ENCODE peak calls at places on chromosomes 2 and 18, in seven cellular contexts. R is astrocyte, S is keratinocyte, U is lung, P is endodermal cell, V is upper lobe of right lung, J is hepatocyte. Y is an unnamed sample.

GRCh38 chr2:3025984-3026383 is 351.6 kb downstream of the EIPR1 start:
- DNase-seq in R (no peak), S (no peak), U (no peak), P (peak; percentile 20), V (no peak), J (no peak), Y (no peak)

GRCh38 chr2:227154976-227155375 is 9.0 kb downstream of the COL4A4 start:
- DNase-seq in R (peak; percentile 79), S (no peak), U (no peak), P (no peak), V (no peak), J (no peak), Y (peak; percentile 56)

GRCh38 chr18:8212893-8213805 is 396.1 kb upstream of the RAB12 start:
- DNase-seq in R (peak; percentile 70), S (no peak), U (no peak), P (no peak), V (no peak), J (no peak), Y (no peak)

GRCh38 chr2:236642125-236642524 is 72.5 kb downstream of the ACKR3 start:
- DNase-seq in R (no peak), S (no peak), U (no peak), P (no peak), V (no peak), J (no peak), Y (no peak)

GRCh38 chr18:2441544-2441943 is 129.8 kb downstream of the METTL4 start:
- DNase-seq in R (peak; percentile 40), S (no peak), U (no peak), P (no peak), V (no peak), J (no peak), Y (no peak)

GRCh38 chr2:23567382-23567781 is 182.4 kb downstream of the KLHL29 start:
- DNase-seq in R (no peak), S (no peak), U (no peak), P (no peak), V (no peak), J (no peak), Y (no peak)

GRCh38 chr2:113799375-113799774 is 42.9 kb upstream of the SLC35F5 start:
- DNase-seq in R (no peak), S (no peak), U (no peak), P (no peak), V (no peak), J (no peak), Y (no peak)

GRCh38 chr2:8139668-8140202 is 542.1 kb upstream of the ID2 start:
- DNase-seq in R (no peak), S (no peak), U (no peak), P (no peak), V (no peak), J (no peak), Y (no peak)

GRCh38 chr18:3279201-3280185 is 17.6 kb downstream of the MYL12B start:
- DNase-seq in R (no peak), S (no peak), U (no peak), P (no peak), V (no peak), J (no peak), Y (no peak)

GRCh38 chr2:25373269-25373981 is 31.7 kb upstream of the DNMT3A start:
- DNase-seq in R (no peak), S (no peak), U (peak; percentile 50), P (peak; percentile 38), V (peak; percentile 83), J (no peak), Y (no peak)

GRCh38 chr2:118464546-118464945 is 376.3 kb downstream of the INSIG2 start:
- DNase-seq in R (no peak), S (no peak), U (no peak), P (no peak), V (no peak), J (no peak), Y (no peak)

GRCh38 chr2:65562890-65563289 is 130.5 kb upstream of the SPRED2 start:
- DNase-seq in R (no peak), S (no peak), U (no peak), P (no peak), V (no peak), J (no peak), Y (no peak)

GRCh38 chr2:2057125-2057721 is 273.9 kb downstream of the MYT1L start:
- DNase-seq in R (peak; percentile 5), S (no peak), U (peak; percentile 65), P (peak; percentile 66), V (no peak), J (peak; percentile 37), Y (no peak)

GRCh38 chr2:127174176-127174575 is 45.9 kb downstream of the CYP27C1 start:
- DNase-seq in R (no peak), S (no peak), U (no peak), P (peak; percentile 67), V (no peak), J (peak; percentile 62), Y (no peak)

GRCh38 chr18:44848931-44849330 is 168.2 kb downstream of the SETBP1 start:
- DNase-seq in R (no peak), S (no peak), U (no peak), P (no peak), V (no peak), J (no peak), Y (no peak)

GRCh38 chr2:212538156-212539144 is at the start of gene ERBB4:
- DNase-seq in R (no peak), S (no peak), U (peak; percentile 45), P (peak; percentile 65), V (peak; percentile 80), J (peak; percentile 24), Y (no peak)

GRCh38 chr2:240561325-240561971 is 1.3 kb downstream of the DUSP28 start:
- DNase-seq in R (peak; percentile 68), S (no peak), U (no peak), P (peak; percentile 28), V (no peak), J (peak; percentile 63), Y (no peak)

GRCh38 chr2:9327873-9328352 is 95.4 kb downstream of the ITGB1BP1 start:
- DNase-seq in R (no peak), S (no peak), U (no peak), P (no peak), V (no peak), J (no peak), Y (no peak)

GRCh38 chr2:53848062-53848461 is 11.7 kb downstream of the GPR75 start:
- DNase-seq in R (no peak), S (no peak), U (no peak), P (no peak), V (no peak), J (peak; percentile 6), Y (no peak)

GRCh38 chr18:47893939-47894699 is 36.3 kb downstream of the SMAD2 start:
- DNase-seq in R (peak; percentile 51), S (no peak), U (no peak), P (no peak), V (no peak), J (no peak), Y (no peak)

GRCh38 chr2:200747668-200748618 is 63.8 kb upstream of the BZW1 start:
- DNase-seq in R (peak; percentile 98), S (no peak), U (no peak), P (no peak), V (no peak), J (peak; percentile 59), Y (peak; percentile 81)

GRCh38 chr18:67633939-67634338 is 117.4 kb upstream of the DSEL start:
- DNase-seq in R (no peak), S (no peak), U (no peak), P (no peak), V (no peak), J (no peak), Y (no peak)
- H3K4me3 ChIP-seq in R (no peak overlapping the region), S (no peak overlapping the region), U (no peak overlapping the region), P (no peak overlapping the region), V (no peak overlapping the region), J (no peak overlapping the region), Y (no peak overlapping the region)

DNA sequence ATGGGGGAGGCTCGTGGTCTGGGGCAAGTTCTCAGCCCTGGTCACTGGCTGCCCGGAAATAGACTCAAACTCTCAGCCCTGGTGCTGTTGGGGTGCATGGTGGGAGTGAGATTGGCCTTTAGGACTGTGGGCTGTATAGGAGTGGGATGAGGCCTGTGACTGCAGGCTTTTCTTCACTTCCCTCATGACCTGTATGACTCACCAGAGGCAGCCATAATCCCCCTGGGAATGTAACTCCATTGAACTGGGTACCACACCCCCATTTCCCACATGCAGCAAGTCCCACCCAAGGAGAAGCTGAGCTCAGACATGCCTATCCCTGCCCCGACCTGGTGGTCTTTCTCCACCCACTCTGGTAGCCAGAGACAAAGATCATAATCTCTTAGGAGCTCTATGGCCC is 177.7 kb upstream of the OSR1 start:
- DNase-seq in R (no peak), S (peak; percentile 23), U (no peak), P (peak; percentile 77), V (no peak), J (no peak), Y (no peak)
- TF ChIP-seq CTCF in R (no peak), S (no peak), U (no peak), P (no peak), V (no peak), J (no peak), Y (no peak)

GRCh38 chr2:96120991-96121390 is 4.6 kb upstream of the ADRA2B start:
- DNase-seq in R (no peak), S (no peak), U (no peak), P (no peak), V (no peak), J (no peak), Y (no peak)

GRCh38 chr2:96119981-96120720 is 3.8 kb upstream of the ADRA2B start:
- DNase-seq in R (no peak), S (no peak), U (no peak), P (no peak), V (no peak), J (no peak), Y (no peak)

GRCh38 chr2:96123290-96123689 is 6.9 kb upstream of the ADRA2B start:
- DNase-seq in R (no peak), S (no peak), U (no peak), P (no peak), V (no peak), J (no peak), Y (no peak)

GRCh38 chr2:96122391-96122790 is 6.0 kb upstream of the ADRA2B start:
- DNase-seq in R (no peak), S (no peak), U (no peak), P (no peak), V (no peak), J (no peak), Y (no peak)

GRCh38 chr2:96121414-96121813 is 5.0 kb upstream of the ADRA2B start:
- DNase-seq in R (no peak), S (no peak), U (no peak), P (no peak), V (no peak), J (no peak), Y (no peak)
- H3K27me3 ChIP-seq in R (peaks cover 36% of the 10 kb centered on the region), S (peaks cover 52% of the 10 kb centered on the region), U (no peaks in the 10 kb centered on the region), P (peaks cover 43% of the 10 kb centered on the region), V (peaks cover 29% of the 10 kb centered on the region), J (peaks cover 19% of the 10 kb centered on the region), Y (peaks cover 53% of the 10 kb centered on the region)

GRCh38 chr2:162230761-162231160 is 12.5 kb downstream of the FAP start:
- DNase-seq in R (no peak), S (no peak), U (no peak), P (no peak), V (no peak), J (no peak), Y (no peak)

GRCh38 chr2:162234620-162235462 is 8.4 kb downstream of the FAP start:
- DNase-seq in R (no peak), S (no peak), U (no peak), P (no peak), V (no peak), J (no peak), Y (no peak)

GRCh38 chr2:162232027-162232426 is 11.2 kb downstream of the FAP start:
- DNase-seq in R (no peak), S (no peak), U (no peak), P (no peak), V (no peak), J (no peak), Y (no peak)

GRCh38 chr2:162233197-162233596 is 10.0 kb downstream of the FAP start:
- DNase-seq in R (peak; percentile 81), S (no peak), U (no peak), P (no peak), V (no peak), J (no peak), Y (no peak)

GRCh38 chr2:162232611-162233115 is 10.6 kb downstream of the FAP start:
- DNase-seq in R (no peak), S (no peak), U (no peak), P (no peak), V (no peak), J (no peak), Y (no peak)
- H3K4me3 ChIP-seq in R (no peak overlapping the region), S (no peak overlapping the region), U (no peak overlapping the region), P (no peak overlapping the region), V (no peak overlapping the region), J (no peak overlapping the region), Y (no peak overlapping the region)

Y was measured in kidney epithelial cell.